ENCODE peak calls at places on chromosome 18, in ten cellular contexts. K is cardiac fibroblast; C is psoas muscle; S is neuronal stem cell; U is amniotic stem cell; X is LNCaP clone FGC; P is GM04504; Q is CD8-positive, alpha-beta memory T cell; F is stimulated activated CD4-positive, alpha-beta T cell treated with anti-CD3 and anti-CD28 coated beads, Interleukin-1b, Interleukin-23, amount 100 ng/mL, for 24 hours; V is activated CD4-positive, alpha-beta T cell treated with anti-CD3 and anti-CD28 coated beads, Interleukin-2, amount 50 U/mL, for 1 hour. G is an unnamed sample.

GRCh38 chr18:31980863-31981262 is 37.8 kb upstream of the RNF125 start:
- DNase-seq in C (no peak), X (no peak), U (no peak), S (no peak), K (no peak), F (no peak), V (no peak), Q (no peak), P (no peak), G (no peak)

GRCh38 chr18:9321017-9321452 is 13.5 kb upstream of the TWSG1 start:
- DNase-seq in V (no peak), P (no peak), U (no peak), F (no peak), K (peak), X (no peak), S (no peak), Q (no peak), C (no peak), G (no peak)

GRCh38 chr18:33761363-33761762 is 183.3 kb downstream of the ASXL3 start:
- DNase-seq in Q (no peak), P (no peak), F (no peak), U (peak), C (no peak), X (no peak), K (peak), V (no peak), S (no peak), G (no peak)

GRCh38 chr18:77052656-77053309 is 79.8 kb downstream of the MBP start:
- DNase-seq in C (no peak), K (no peak), V (no peak), Q (no peak), U (no peak), S (no peak), F (no peak), X (no peak), P (no peak), G (peak)

GRCh38 chr18:3305354-3305762 is 43.4 kb downstream of the MYL12B start:
- DNase-seq in U (peak), X (no peak), K (peak), P (peak), S (no peak), V (peak), F (peak), C (no peak), Q (no peak), G (no peak)

GRCh38 chr18:65751145-65752085 is 603 bp downstream of the CDH7 start:
- DNase-seq in Q (no peak), U (no peak), X (no peak), S (peak), K (no peak), V (no peak), F (no peak), C (peak), P (no peak), G (no peak)

GRCh38 chr18:23591011-23591410 is 4.7 kb upstream of the NPC1 start:
- DNase-seq in S (no peak), X (no peak), V (no peak), C (no peak), K (peak), F (no peak), P (no peak), Q (no peak), U (no peak), G (no peak)

GRCh38 chr18:6743988-6744387 is 14.5 kb downstream of the ARHGAP28 start:
- DNase-seq in Q (no peak), S (no peak), V (no peak), X (no peak), P (no peak), U (no peak), F (no peak), K (no peak), C (no peak), G (no peak)

GRCh38 chr18:74731097-74731496 is 133.4 kb downstream of the ZNF407 start:
- DNase-seq in P (no peak), F (no peak), K (peak), V (no peak), U (peak), X (no peak), Q (no peak), C (no peak), S (no peak), G (no peak)

GRCh38 chr18:63648241-63648640 is 4.2 kb upstream of the SERPINB4 start:
- DNase-seq in Q (no peak), S (no peak), P (no peak), F (no peak), X (no peak), V (no peak), U (no peak), C (no peak), K (peak), G (no peak)

GRCh38 chr18:25533088-25533676 is 181.2 kb upstream of the ZNF521 start:
- DNase-seq in K (no peak), F (no peak), S (no peak), P (no peak), V (no peak), X (no peak), Q (no peak), U (no peak), C (no peak), G (no peak)

GRCh38 chr18:49041677-49042570 is 91.2 kb upstream of the SMAD7 start:
- DNase-seq in U (no peak), F (no peak), K (peak), X (peak), S (no peak), C (no peak), P (no peak), V (peak), Q (peak), G (no peak)

GRCh38 chr18:68721681-68722583 is 7.0 kb upstream of the TMX3 start:
- DNase-seq in V (no peak), P (no peak), S (no peak), Q (peak), U (no peak), F (no peak), K (peak), C (no peak), X (no peak), G (no peak)

GRCh38 chr18:79569720-79570119 is 109.9 kb upstream of the CTDP1 start:
- DNase-seq in X (no peak), K (no peak), P (no peak), V (no peak), Q (no peak), F (no peak), C (peak), S (no peak), U (no peak), G (no peak)

GRCh38 chr18:79616651-79617518 is 62.7 kb upstream of the CTDP1 start:
- DNase-seq in X (no peak), U (no peak), F (no peak), V (no peak), K (peak), P (no peak), S (peak), Q (no peak), C (peak), G (no peak)

GRCh38 chr18:57657566-57657965 is 35.9 kb upstream of the NARS1 start:
- DNase-seq in X (no peak), S (no peak), U (no peak), V (no peak), Q (no peak), F (no peak), P (no peak), C (no peak), K (no peak), G (no peak)

GRCh38 chr18:28494151-28494550 is 317.2 kb upstream of the CDH2 start:
- DNase-seq in U (no peak), Q (no peak), S (no peak), V (no peak), P (peak), C (no peak), K (peak), F (no peak), X (no peak), G (no peak)

GRCh38 chr18:58827886-58828285 is 36.8 kb upstream of the ZNF532 start:
- DNase-seq in P (no peak), V (no peak), S (no peak), U (no peak), C (no peak), Q (no peak), K (no peak), X (no peak), F (no peak), G (no peak)

GRCh38 chr18:7924616-7925015 is 357.5 kb downstream of the PTPRM start:
- DNase-seq in S (no peak), X (no peak), P (no peak), C (no peak), K (no peak), Q (no peak), F (no peak), V (no peak), U (no peak), G (no peak)

GRCh38 chr18:57054891-57055290 is 92.0 kb upstream of the BOD1L2 start:
- DNase-seq in F (no peak), X (no peak), V (no peak), P (no peak), U (no peak), K (no peak), C (no peak), Q (no peak), S (no peak), G (no peak)

GRCh38 chr18:77092104-77093066 is 40.2 kb downstream of the MBP start:
- DNase-seq in P (no peak), U (no peak), F (no peak), Q (no peak), K (no peak), V (no peak), S (no peak), C (peak), X (no peak), G (no peak)

GRCh38 chr18:55385770-55386169 is 202.2 kb downstream of the TCF4 start:
- DNase-seq in S (no peak), Q (no peak), V (no peak), X (no peak), F (no peak), C (no peak), K (no peak), P (no peak), U (no peak), G (peak)

GRCh38 chr18:70422061-70422965 is 133.5 kb downstream of the SOCS6 start:
- DNase-seq in S (no peak), K (peak), U (no peak), C (peak), Q (no peak), F (no peak), X (peak), V (no peak), P (peak), G (no peak)

GRCh38 chr18:13159579-13159978 is 59.0 kb upstream of the LDLRAD4 start:
- DNase-seq in P (peak), C (no peak), S (peak), K (peak), U (peak), V (no peak), Q (peak), X (peak), F (no peak), G (no peak)

GRCh38 chr18:70450658-70451253 is 161.9 kb downstream of the SOCS6 start:
- DNase-seq in F (no peak), C (no peak), S (no peak), P (no peak), X (no peak), V (no peak), K (peak), U (no peak), Q (no peak), G (no peak)